ENCODE peak calls at places on chromosomes 13 and 19, in ten cellular contexts. W, L, R, X, N, E, C, G, F and M are unnamed samples.

GRCh38 chr19:7393459-7393858 is 44.7 kb downstream of the ARHGEF18 start:
- DNase-seq in W (no peak), L (no peak), R (no peak), X (no peak), N (no peak), E (no peak), C (no peak), G (no peak), F (no peak), M (no peak)

GRCh38 chr19:17766543-17767131 is 15.4 kb downstream of the FCHO1 start:
- DNase-seq in W (no peak), L (no peak), R (peak), X (peak), N (peak), E (peak), C (peak), G (no peak), F (peak), M (no peak)

GRCh38 chr13:33649212-33649917 is 168.6 kb upstream of the RFC3 start:
- DNase-seq in W (no peak), L (no peak), R (peak), X (no peak), N (peak), E (peak), C (no peak), G (no peak), F (no peak), M (no peak)

GRCh38 chr19:900302-901111 is 7.2 kb downstream of the RNU6-9 start:
- DNase-seq in W (no peak), L (no peak), R (no peak), X (no peak), N (no peak), E (no peak), C (no peak), G (no peak), F (no peak), M (no peak)

GRCh38 chr13:83532809-83533208 is 349.5 kb downstream of the SLITRK1 start:
- DNase-seq in W (no peak), L (no peak), R (no peak), X (no peak), N (no peak), E (no peak), C (no peak), G (no peak), F (no peak), M (no peak)

GRCh38 chr13:81326913-81327312 is 986.0 kb upstream of the SPRY2 start:
- DNase-seq in W (no peak), L (no peak), R (no peak), X (no peak), N (no peak), E (no peak), C (no peak), G (no peak), F (peak), M (no peak)

GRCh38 chr19:42028304-42029216 is 34.5 kb upstream of the ATP1A3 start:
- DNase-seq in W (no peak), L (no peak), R (no peak), X (peak), N (no peak), E (no peak), C (no peak), G (no peak), F (no peak), M (no peak)

GRCh38 chr19:45780448-45781281 is 1.6 kb downstream of the DMPK start:
- DNase-seq in W (no peak), L (no peak), R (no peak), X (no peak), N (no peak), E (no peak), C (no peak), G (no peak), F (no peak), M (no peak)

GRCh38 chr19:51461723-51462161 is 3.5 kb upstream of the SIGLEC8 start:
- DNase-seq in W (no peak), L (no peak), R (no peak), X (no peak), N (no peak), E (no peak), C (no peak), G (no peak), F (no peak), M (no peak)